ENCODE peak calls at places on chromosomes 5 and 9, in seven cellular contexts. One of them, this sample, is unnamed.

GRCh38 chr5:74093501-74093993 is 467.6 kb downstream of the ARHGEF28 start:
- DNase-seq in transverse colon: peak
- DNase-seq in ovary: no peak
- DNase-seq in thoracic aorta: no peak
- DNase-seq in uterus: no peak
- DNase-seq in HCT116: no peak
- DNase-seq in CD8-positive, alpha-beta memory T cell: no peak
- DNase-seq in this sample: no peak

GRCh38 chr9:107368696-107369095 is 85.6 kb downstream of the RAD23B start:
- DNase-seq in transverse colon: no peak
- DNase-seq in ovary: no peak
- DNase-seq in thoracic aorta: no peak
- DNase-seq in uterus: no peak
- DNase-seq in HCT116: no peak
- DNase-seq in CD8-positive, alpha-beta memory T cell: no peak
- DNase-seq in this sample: no peak

GRCh38 chr9:4197548-4197947 is 102.3 kb downstream of the GLIS3 start:
- DNase-seq in transverse colon: no peak
- DNase-seq in ovary: no peak
- DNase-seq in thoracic aorta: no peak
- DNase-seq in uterus: no peak
- DNase-seq in HCT116: no peak
- DNase-seq in CD8-positive, alpha-beta memory T cell: no peak
- DNase-seq in this sample: peak

GRCh38 chr5:132364319-132364718 is 5.2 kb upstream of the SLC22A5 start:
- DNase-seq in transverse colon: no peak
- DNase-seq in ovary: no peak
- DNase-seq in thoracic aorta: no peak
- DNase-seq in uterus: no peak
- DNase-seq in HCT116: no peak
- DNase-seq in CD8-positive, alpha-beta memory T cell: no peak
- DNase-seq in this sample: peak

GRCh38 chr5:77168187-77168883 is 42.1 kb upstream of the PDE8B start:
- DNase-seq in transverse colon: peak
- DNase-seq in ovary: peak
- DNase-seq in thoracic aorta: no peak
- DNase-seq in uterus: peak
- DNase-seq in HCT116: no peak
- DNase-seq in CD8-positive, alpha-beta memory T cell: no peak
- DNase-seq in this sample: peak

GRCh38 chr9:90141723-90142122 is 500.9 kb downstream of the DIRAS2 start:
- DNase-seq in transverse colon: no peak
- DNase-seq in ovary: no peak
- DNase-seq in thoracic aorta: no peak
- DNase-seq in uterus: no peak
- DNase-seq in HCT116: no peak
- DNase-seq in CD8-positive, alpha-beta memory T cell: no peak
- DNase-seq in this sample: peak

GRCh38 chr9:95773061-95773433 is 102.4 kb upstream of the ERCC6L2 start:
- DNase-seq in transverse colon: no peak
- DNase-seq in ovary: no peak
- DNase-seq in thoracic aorta: no peak
- DNase-seq in uterus: no peak
- DNase-seq in HCT116: no peak
- DNase-seq in CD8-positive, alpha-beta memory T cell: no peak
- DNase-seq in this sample: no peak

GRCh38 chr9:128731691-128732090 is 7.8 kb upstream of the ZDHHC12 start:
- DNase-seq in transverse colon: no peak
- DNase-seq in ovary: no peak
- DNase-seq in thoracic aorta: no peak
- DNase-seq in uterus: no peak
- DNase-seq in HCT116: no peak
- DNase-seq in CD8-positive, alpha-beta memory T cell: no peak
- DNase-seq in this sample: no peak

GRCh38 chr5:96522635-96523355 is 89.7 kb upstream of the PCSK1 start:
- DNase-seq in transverse colon: no peak
- DNase-seq in ovary: no peak
- DNase-seq in thoracic aorta: no peak
- DNase-seq in uterus: no peak
- DNase-seq in HCT116: no peak
- DNase-seq in CD8-positive, alpha-beta memory T cell: no peak
- DNase-seq in this sample: no peak

GRCh38 chr5:140039561-140039960 is 3.5 kb downstream of the NRG2 start:
- DNase-seq in transverse colon: peak
- DNase-seq in ovary: no peak
- DNase-seq in thoracic aorta: no peak
- DNase-seq in uterus: no peak
- DNase-seq in HCT116: no peak
- DNase-seq in CD8-positive, alpha-beta memory T cell: no peak
- DNase-seq in this sample: no peak

GRCh38 chr5:180084638-180085561 is 13.3 kb upstream of the RNF130 start:
- DNase-seq in transverse colon: peak
- DNase-seq in ovary: no peak
- DNase-seq in thoracic aorta: no peak
- DNase-seq in uterus: no peak
- DNase-seq in HCT116: no peak
- DNase-seq in CD8-positive, alpha-beta memory T cell: no peak
- DNase-seq in this sample: no peak

GRCh38 chr5:173615884-173616576 is 420 bp downstream of the BOD1 start:
- DNase-seq in transverse colon: peak
- DNase-seq in ovary: peak
- DNase-seq in thoracic aorta: peak
- DNase-seq in uterus: peak
- DNase-seq in HCT116: peak
- DNase-seq in CD8-positive, alpha-beta memory T cell: peak
- DNase-seq in this sample: peak

GRCh38 chr5:80076131-80077101 is 41.3 kb downstream of the THBS4 start:
- DNase-seq in transverse colon: no peak
- DNase-seq in ovary: no peak
- DNase-seq in thoracic aorta: no peak
- DNase-seq in uterus: no peak
- DNase-seq in HCT116: no peak
- DNase-seq in CD8-positive, alpha-beta memory T cell: no peak
- DNase-seq in this sample: no peak

GRCh38 chr9:78363221-78363620 is 66.3 kb downstream of the PSAT1 start:
- DNase-seq in transverse colon: peak
- DNase-seq in ovary: no peak
- DNase-seq in thoracic aorta: no peak
- DNase-seq in uterus: no peak
- DNase-seq in HCT116: no peak
- DNase-seq in CD8-positive, alpha-beta memory T cell: no peak
- DNase-seq in this sample: no peak

GRCh38 chr5:74275204-74275992 is 365.1 kb downstream of the ENC1 start:
- DNase-seq in transverse colon: no peak
- DNase-seq in ovary: no peak
- DNase-seq in thoracic aorta: no peak
- DNase-seq in uterus: peak
- DNase-seq in HCT116: no peak
- DNase-seq in CD8-positive, alpha-beta memory T cell: no peak
- DNase-seq in this sample: no peak

GRCh38 chr5:100270323-100270771 is 264.8 kb upstream of the FAM174A start:
- DNase-seq in transverse colon: no peak
- DNase-seq in ovary: no peak
- DNase-seq in thoracic aorta: no peak
- DNase-seq in uterus: no peak
- DNase-seq in HCT116: no peak
- DNase-seq in CD8-positive, alpha-beta memory T cell: no peak
- DNase-seq in this sample: no peak

GRCh38 chr5:172002840-172003512 is 3.5 kb downstream of the FBXW11 start:
- DNase-seq in transverse colon: no peak
- DNase-seq in ovary: no peak
- DNase-seq in thoracic aorta: no peak
- DNase-seq in uterus: no peak
- DNase-seq in HCT116: no peak
- DNase-seq in CD8-positive, alpha-beta memory T cell: no peak
- DNase-seq in this sample: no peak

GRCh38 chr5:35331941-35332340 is 101.7 kb upstream of the PRLR start:
- DNase-seq in transverse colon: no peak
- DNase-seq in ovary: no peak
- DNase-seq in thoracic aorta: no peak
- DNase-seq in uterus: no peak
- DNase-seq in HCT116: no peak
- DNase-seq in CD8-positive, alpha-beta memory T cell: no peak
- DNase-seq in this sample: no peak

GRCh38 chr5:169029661-169030274 is 271.2 kb downstream of the SLIT3 start:
- DNase-seq in transverse colon: no peak
- DNase-seq in ovary: no peak
- DNase-seq in thoracic aorta: no peak
- DNase-seq in uterus: no peak
- DNase-seq in HCT116: no peak
- DNase-seq in CD8-positive, alpha-beta memory T cell: no peak
- DNase-seq in this sample: no peak

GRCh38 chr5:154107729-154108128 is 69.0 kb downstream of the MFAP3 start:
- DNase-seq in transverse colon: no peak
- DNase-seq in ovary: no peak
- DNase-seq in thoracic aorta: no peak
- DNase-seq in uterus: no peak
- DNase-seq in HCT116: no peak
- DNase-seq in CD8-positive, alpha-beta memory T cell: no peak
- DNase-seq in this sample: no peak

GRCh38 chr9:120919639-120920494 is 6.7 kb downstream of the TRAF1 start:
- DNase-seq in transverse colon: no peak
- DNase-seq in ovary: no peak
- DNase-seq in thoracic aorta: no peak
- DNase-seq in uterus: no peak
- DNase-seq in HCT116: no peak
- DNase-seq in CD8-positive, alpha-beta memory T cell: peak
- DNase-seq in this sample: no peak

GRCh38 chr9:124098141-124098905 is 86.8 kb downstream of the LHX2 start:
- DNase-seq in transverse colon: no peak
- DNase-seq in ovary: no peak
- DNase-seq in thoracic aorta: no peak
- DNase-seq in uterus: no peak
- DNase-seq in HCT116: no peak
- DNase-seq in CD8-positive, alpha-beta memory T cell: no peak
- DNase-seq in this sample: no peak

GRCh38 chr5:150079655-150080461 is 6.5 kb downstream of the CSF1R start:
- DNase-seq in transverse colon: no peak
- DNase-seq in ovary: no peak
- DNase-seq in thoracic aorta: no peak
- DNase-seq in uterus: no peak
- DNase-seq in HCT116: no peak
- DNase-seq in CD8-positive, alpha-beta memory T cell: no peak
- DNase-seq in this sample: no peak

GRCh38 chr9:93306579-93307091 is 122.7 kb downstream of the WNK2 start:
- DNase-seq in transverse colon: no peak
- DNase-seq in ovary: peak
- DNase-seq in thoracic aorta: no peak
- DNase-seq in uterus: no peak
- DNase-seq in HCT116: no peak
- DNase-seq in CD8-positive, alpha-beta memory T cell: no peak
- DNase-seq in this sample: no peak

GRCh38 chr9:127522727-127523126 is 71.4 kb downstream of the LRSAM1 start:
- DNase-seq in transverse colon: peak
- DNase-seq in ovary: no peak
- DNase-seq in thoracic aorta: no peak
- DNase-seq in uterus: no peak
- DNase-seq in HCT116: no peak
- DNase-seq in CD8-positive, alpha-beta memory T cell: no peak
- DNase-seq in this sample: no peak
- H3K27ac ChIP-seq in transverse colon: peak
- H3K27ac ChIP-seq in ovary: peak
- H3K27ac ChIP-seq in thoracic aorta: no peak
- H3K27ac ChIP-seq in uterus: peak
- H3K27ac ChIP-seq in HCT116: no peak
- H3K27ac ChIP-seq in CD8-positive, alpha-beta memory T cell: no peak
- H3K27ac ChIP-seq in this sample: no peak

GRCh38 chr5:40973364-40974004 is 64.2 kb downstream of the C7 start:
- DNase-seq in transverse colon: no peak
- DNase-seq in ovary: no peak
- DNase-seq in thoracic aorta: no peak
- DNase-seq in uterus: no peak
- DNase-seq in HCT116: no peak
- DNase-seq in CD8-positive, alpha-beta memory T cell: no peak
- DNase-seq in this sample: no peak
- H3K4me3 ChIP-seq in transverse colon: no peak
- H3K4me3 ChIP-seq in ovary: no peak
- H3K4me3 ChIP-seq in thoracic aorta: no peak
- H3K4me3 ChIP-seq in uterus: no peak
- H3K4me3 ChIP-seq in HCT116: no peak
- H3K4me3 ChIP-seq in CD8-positive, alpha-beta memory T cell: no peak
- H3K4me3 ChIP-seq in this sample: no peak

GRCh38 chr5:112738180-112738560 is 485 bp downstream of the APC start:
- DNase-seq in transverse colon: no peak
- DNase-seq in ovary: no peak
- DNase-seq in thoracic aorta: no peak
- DNase-seq in uterus: no peak
- DNase-seq in HCT116: no peak
- DNase-seq in CD8-positive, alpha-beta memory T cell: no peak
- DNase-seq in this sample: peak
- H3K27ac ChIP-seq in transverse colon: peak
- H3K27ac ChIP-seq in ovary: no peak
- H3K27ac ChIP-seq in thoracic aorta: peak
- H3K27ac ChIP-seq in uterus: peak
- H3K27ac ChIP-seq in HCT116: no peak
- H3K27ac ChIP-seq in CD8-positive, alpha-beta memory T cell: peak
- H3K27ac ChIP-seq in this sample: no peak

GRCh38 chr5:17400724-17401508 is 97.1 kb upstream of the TAF11L2 start:
- DNase-seq in transverse colon: no peak
- DNase-seq in ovary: no peak
- DNase-seq in thoracic aorta: no peak
- DNase-seq in uterus: no peak
- DNase-seq in HCT116: no peak
- DNase-seq in CD8-positive, alpha-beta memory T cell: no peak
- DNase-seq in this sample: no peak

GRCh38 chr5:17398866-17399835 is 98.9 kb upstream of the TAF11L2 start:
- DNase-seq in transverse colon: no peak
- DNase-seq in ovary: no peak
- DNase-seq in thoracic aorta: no peak
- DNase-seq in uterus: no peak
- DNase-seq in HCT116: no peak
- DNase-seq in CD8-positive, alpha-beta memory T cell: no peak
- DNase-seq in this sample: no peak

GRCh38 chr5:17399931-17400330 is 98.1 kb upstream of the TAF11L2 start:
- DNase-seq in transverse colon: no peak
- DNase-seq in ovary: no peak
- DNase-seq in thoracic aorta: no peak
- DNase-seq in uterus: no peak
- DNase-seq in HCT116: no peak
- DNase-seq in CD8-positive, alpha-beta memory T cell: no peak
- DNase-seq in this sample: peak

GRCh38 chr5:17402291-17403121 is 95.5 kb upstream of the TAF11L2 start:
- DNase-seq in transverse colon: no peak
- DNase-seq in ovary: no peak
- DNase-seq in thoracic aorta: no peak
- DNase-seq in uterus: no peak
- DNase-seq in HCT116: no peak
- DNase-seq in CD8-positive, alpha-beta memory T cell: no peak
- DNase-seq in this sample: no peak

GRCh38 chr5:17401509-17402290 is 96.3 kb upstream of the TAF11L2 start:
- DNase-seq in transverse colon: no peak
- DNase-seq in ovary: no peak
- DNase-seq in thoracic aorta: no peak
- DNase-seq in uterus: no peak
- DNase-seq in HCT116: no peak
- DNase-seq in CD8-positive, alpha-beta memory T cell: no peak
- DNase-seq in this sample: no peak
- H3K4me3 ChIP-seq in transverse colon: no peak
- H3K4me3 ChIP-seq in ovary: no peak
- H3K4me3 ChIP-seq in thoracic aorta: peak
- H3K4me3 ChIP-seq in uterus: no peak
- H3K4me3 ChIP-seq in HCT116: no peak
- H3K4me3 ChIP-seq in CD8-positive, alpha-beta memory T cell: no peak
- H3K4me3 ChIP-seq in this sample: no peak

This sample was measured in cardiac muscle cell.